ENCODE peak calls at places on chromosomes 12 and 14, in five cellular contexts. One of them, this sample, is unnamed.

GRCh38 chr14:63727231-63727735 is 582 bp downstream of the SGPP1 start:
- DNase-seq in NCI-H146: peak; percentile 48
- DNase-seq in tibial artery: peak; percentile 36
- DNase-seq in cardiac muscle cell: peak; percentile 69
- DNase-seq in HCT116: no peak
- DNase-seq in this sample: no peak

GRCh38 chr14:54348923-54349615 is 47.7 kb upstream of the CDKN3 start:
- DNase-seq in cardiac muscle cell: no peak
- DNase-seq in HCT116: no peak
- DNase-seq in tibial artery: peak; percentile 47
- DNase-seq in NCI-H146: no peak
- DNase-seq in this sample: no peak

GRCh38 chr12:68577949-68578348 is 32.8 kb upstream of the RAP1B start:
- DNase-seq in tibial artery: no peak
- DNase-seq in cardiac muscle cell: no peak
- DNase-seq in HCT116: no peak
- DNase-seq in NCI-H146: no peak
- DNase-seq in this sample: no peak

GRCh38 chr14:100674428-100674827 is 52.3 kb upstream of the DLK1 start:
- DNase-seq in HCT116: no peak
- DNase-seq in NCI-H146: no peak
- DNase-seq in cardiac muscle cell: no peak
- DNase-seq in tibial artery: no peak
- DNase-seq in this sample: no peak

GRCh38 chr12:76533331-76533730 is 26.2 kb downstream of the OSBPL8 start:
- DNase-seq in cardiac muscle cell: peak; percentile 40
- DNase-seq in tibial artery: no peak
- DNase-seq in NCI-H146: no peak
- DNase-seq in HCT116: no peak
- DNase-seq in this sample: no peak

GRCh38 chr14:24986206-24986893 is 63.6 kb downstream of the STXBP6 start:
- DNase-seq in NCI-H146: no peak
- DNase-seq in HCT116: no peak
- DNase-seq in cardiac muscle cell: no peak
- DNase-seq in tibial artery: no peak
- DNase-seq in this sample: no peak

GRCh38 chr14:85308531-85309300 is 221.2 kb upstream of the FLRT2 start:
- DNase-seq in tibial artery: no peak
- DNase-seq in cardiac muscle cell: peak; percentile 40
- DNase-seq in HCT116: no peak
- DNase-seq in NCI-H146: no peak
- DNase-seq in this sample: no peak

GRCh38 chr12:92739099-92739498 is 36.3 kb downstream of the PLEKHG7 start:
- DNase-seq in cardiac muscle cell: no peak
- DNase-seq in NCI-H146: no peak
- DNase-seq in HCT116: no peak
- DNase-seq in tibial artery: no peak
- DNase-seq in this sample: no peak

GRCh38 chr12:89468648-89469326 is 55.8 kb downstream of the GALNT4 start:
- DNase-seq in tibial artery: no peak
- DNase-seq in cardiac muscle cell: no peak
- DNase-seq in NCI-H146: no peak
- DNase-seq in HCT116: no peak
- DNase-seq in this sample: no peak

GRCh38 chr12:88764781-88765470 is 184.7 kb upstream of the KITLG start:
- DNase-seq in HCT116: no peak
- DNase-seq in cardiac muscle cell: no peak
- DNase-seq in tibial artery: no peak
- DNase-seq in NCI-H146: no peak
- DNase-seq in this sample: no peak

GRCh38 chr12:121582583-121583333 is 1.9 kb upstream of the KDM2B start:
- DNase-seq in tibial artery: no peak
- DNase-seq in NCI-H146: peak; percentile 12
- DNase-seq in HCT116: no peak
- DNase-seq in cardiac muscle cell: peak; percentile 79
- DNase-seq in this sample: no peak

GRCh38 chr12:450438-450837 is 9.3 kb upstream of the B4GALNT3 start:
- DNase-seq in tibial artery: no peak
- DNase-seq in NCI-H146: no peak
- DNase-seq in HCT116: no peak
- DNase-seq in cardiac muscle cell: peak; percentile 57
- DNase-seq in this sample: no peak

GRCh38 chr14:51576112-51576420 is 75.6 kb upstream of the FRMD6 start:
- DNase-seq in cardiac muscle cell: no peak
- DNase-seq in NCI-H146: no peak
- DNase-seq in tibial artery: no peak
- DNase-seq in HCT116: no peak
- DNase-seq in this sample: no peak

GRCh38 chr12:123983822-123984485 is 10.9 kb downstream of the ZNF664 start:
- DNase-seq in tibial artery: peak; percentile 53
- DNase-seq in cardiac muscle cell: peak; percentile 78
- DNase-seq in NCI-H146: peak; percentile 45
- DNase-seq in HCT116: peak; percentile 60
- DNase-seq in this sample: no peak

GRCh38 chr12:13780453-13780852 is 200.9 kb downstream of the GRIN2B start:
- DNase-seq in HCT116: no peak
- DNase-seq in NCI-H146: no peak
- DNase-seq in cardiac muscle cell: no peak
- DNase-seq in tibial artery: no peak
- DNase-seq in this sample: no peak

GRCh38 chr14:80211143-80212024 is at the start of gene DIO2:
- DNase-seq in HCT116: no peak
- DNase-seq in cardiac muscle cell: no peak
- DNase-seq in NCI-H146: no peak
- DNase-seq in tibial artery: peak; percentile 60
- DNase-seq in this sample: no peak

GRCh38 chr12:54439521-54440255 is 20.6 kb upstream of the ITGA5 start:
- DNase-seq in cardiac muscle cell: peak; percentile 78
- DNase-seq in HCT116: peak; percentile 38
- DNase-seq in tibial artery: no peak
- DNase-seq in NCI-H146: peak; percentile 50
- DNase-seq in this sample: no peak

GRCh38 chr14:24774167-24774915 is 140.4 kb upstream of the GZMB start:
- DNase-seq in tibial artery: no peak
- DNase-seq in cardiac muscle cell: no peak
- DNase-seq in NCI-H146: no peak
- DNase-seq in HCT116: no peak
- DNase-seq in this sample: no peak

GRCh38 chr14:94373708-94374107 is 14.7 kb downstream of the SERPINA1 start:
- DNase-seq in NCI-H146: no peak
- DNase-seq in cardiac muscle cell: no peak
- DNase-seq in HCT116: peak; percentile 67
- DNase-seq in tibial artery: peak; percentile 44
- DNase-seq in this sample: no peak

GRCh38 chr14:67059576-67059975 is 129.7 kb upstream of the GARIN2 start:
- DNase-seq in tibial artery: no peak
- DNase-seq in NCI-H146: no peak
- DNase-seq in HCT116: no peak
- DNase-seq in cardiac muscle cell: no peak
- DNase-seq in this sample: no peak

GRCh38 chr12:19757317-19757877 is 318.1 kb downstream of the AEBP2 start:
- DNase-seq in NCI-H146: peak; percentile 55
- DNase-seq in tibial artery: no peak
- DNase-seq in cardiac muscle cell: peak; percentile 27
- DNase-seq in HCT116: peak; percentile 19
- DNase-seq in this sample: no peak